ENCODE peak calls at places on chromosome 2, in ten cellular contexts. W, D, Y, C, T, V, N, K, F and L are unnamed samples.

GRCh38 chr2:42010743-42011298 is 37.0 kb upstream of the PKDCC start:
- DNase-seq in W (peak; percentile 42), D (no peak), Y (peak; percentile 74), C (no peak), T (no peak), V (no peak), N (no peak), K (peak; percentile 41), F (no peak), L (no peak)

GRCh38 chr2:173749315-173749714 is 215.9 kb downstream of the SP3 start:
- DNase-seq in W (no peak), D (no peak), Y (peak; percentile 44), C (no peak), T (peak; percentile 17), V (no peak), N (no peak), K (peak; percentile 12), F (no peak), L (no peak)

GRCh38 chr2:233814436-233814835 is 36.3 kb downstream of the MROH2A start:
- DNase-seq in W (no peak), D (peak; percentile 8), Y (no peak), C (no peak), T (no peak), V (peak; percentile 15), N (no peak), K (no peak), F (no peak), L (no peak)

GRCh38 chr2:151869296-151869695 is 41.1 kb upstream of the ARL5A start:
- DNase-seq in W (no peak), D (no peak), Y (no peak), C (no peak), T (no peak), V (no peak), N (no peak), K (no peak), F (no peak), L (no peak)

GRCh38 chr2:55901322-55901721 is 22.3 kb downstream of the EFEMP1 start:
- DNase-seq in W (no peak), D (no peak), Y (peak; percentile 70), C (no peak), T (no peak), V (no peak), N (no peak), K (peak; percentile 33), F (no peak), L (no peak)

GRCh38 chr2:16127958-16128357 is 187.6 kb downstream of the MYCN start:
- DNase-seq in W (no peak), D (no peak), Y (no peak), C (no peak), T (no peak), V (no peak), N (no peak), K (no peak), F (no peak), L (no peak)

GRCh38 chr2:178110681-178111080 is 1.6 kb upstream of the RBM45 start:
- DNase-seq in W (no peak), D (no peak), Y (no peak), C (no peak), T (no peak), V (no peak), N (no peak), K (no peak), F (no peak), L (no peak)

GRCh38 chr2:206832886-206833285 is 67.5 kb downstream of the FASTKD2 start:
- DNase-seq in W (no peak), D (no peak), Y (no peak), C (no peak), T (no peak), V (no peak), N (no peak), K (no peak), F (no peak), L (peak; percentile 60)

GRCh38 chr2:54404270-54404669 is 51.9 kb upstream of the SPTBN1 start:
- DNase-seq in W (no peak), D (no peak), Y (no peak), C (no peak), T (no peak), V (no peak), N (no peak), K (no peak), F (no peak), L (peak; percentile 39)

GRCh38 chr2:59184281-59185020 is 943.3 kb upstream of the FANCL start:
- DNase-seq in W (no peak), D (no peak), Y (peak; percentile 54), C (no peak), T (no peak), V (no peak), N (no peak), K (no peak), F (no peak), L (no peak)

GRCh38 chr2:191846787-191847620 is at the start of gene CAVIN2:
- DNase-seq in W (no peak), D (no peak), Y (peak; percentile 95), C (peak; percentile 53), T (no peak), V (no peak), N (no peak), K (no peak), F (no peak), L (no peak)

GRCh38 chr2:7813541-7814310 is 868.1 kb upstream of the ID2 start:
- DNase-seq in W (no peak), D (no peak), Y (peak; percentile 18), C (no peak), T (no peak), V (no peak), N (no peak), K (no peak), F (no peak), L (no peak)

GRCh38 chr2:96265349-96265839 is 403 bp downstream of the TMEM127 start:
- DNase-seq in W (no peak), D (peak; percentile 32), Y (no peak), C (peak; percentile 76), T (peak; percentile 42), V (peak; percentile 67), N (no peak), K (no peak), F (no peak), L (peak; percentile 40)

GRCh38 chr2:238168196-238168815 is 9.5 kb downstream of the ERFE start:
- DNase-seq in W (no peak), D (no peak), Y (no peak), C (no peak), T (no peak), V (no peak), N (no peak), K (no peak), F (no peak), L (no peak)

GRCh38 chr2:179560257-179560735 is 295.7 kb upstream of the SESTD1 start:
- DNase-seq in W (no peak), D (no peak), Y (no peak), C (no peak), T (no peak), V (no peak), N (no peak), K (no peak), F (no peak), L (no peak)

GRCh38 chr2:160390544-160391258 is 102.9 kb downstream of the RBMS1 start:
- DNase-seq in W (no peak), D (no peak), Y (peak; percentile 55), C (no peak), T (no peak), V (no peak), N (no peak), K (no peak), F (no peak), L (peak; percentile 41)

GRCh38 chr2:26605195-26605968 is 35.8 kb downstream of the CIB4 start:
- DNase-seq in W (no peak), D (no peak), Y (peak; percentile 73), C (peak; percentile 40), T (peak; percentile 65), V (no peak), N (no peak), K (peak; percentile 57), F (peak; percentile 36), L (peak; percentile 25)

GRCh38 chr2:240498958-240499260 is 58.9 kb downstream of the ANKMY1 start:
- DNase-seq in W (no peak), D (no peak), Y (no peak), C (no peak), T (no peak), V (no peak), N (no peak), K (no peak), F (no peak), L (no peak)

GRCh38 chr2:190415794-190416729 is 7.9 kb downstream of the MFSD6 start:
- DNase-seq in W (no peak), D (no peak), Y (no peak), C (no peak), T (no peak), V (no peak), N (no peak), K (no peak), F (no peak), L (no peak)

GRCh38 chr2:42878581-42878980 is 86.2 kb upstream of the HAAO start:
- DNase-seq in W (no peak), D (no peak), Y (no peak), C (no peak), T (no peak), V (no peak), N (no peak), K (no peak), F (peak; percentile 54), L (no peak)

GRCh38 chr2:7023542-7023941 is 106.3 kb downstream of the RNF144A start:
- DNase-seq in W (no peak), D (no peak), Y (no peak), C (no peak), T (no peak), V (no peak), N (no peak), K (no peak), F (no peak), L (no peak)

GRCh38 chr2:237223208-237223861 is 137.6 kb downstream of the COPS8 start:
- DNase-seq in W (peak; percentile 97), D (no peak), Y (peak; percentile 94), C (peak; percentile 67), T (no peak), V (no peak), N (no peak), K (peak; percentile 48), F (no peak), L (no peak)

GRCh38 chr2:88235987-88236386 is 65.8 kb downstream of the THNSL2 start:
- DNase-seq in W (no peak), D (no peak), Y (no peak), C (no peak), T (no peak), V (no peak), N (no peak), K (no peak), F (no peak), L (no peak)

GRCh38 chr2:173296235-173296634 is 58.4 kb upstream of the CDCA7 start:
- DNase-seq in W (no peak), D (no peak), Y (no peak), C (no peak), T (no peak), V (no peak), N (no peak), K (peak; percentile 31), F (no peak), L (no peak)

GRCh38 chr2:17851731-17852585 is 26.5 kb upstream of the KCNS3 start:
- DNase-seq in W (peak; percentile 34), D (no peak), Y (peak; percentile 79), C (no peak), T (peak; percentile 68), V (no peak), N (peak; percentile 23), K (peak; percentile 58), F (peak; percentile 36), L (peak; percentile 51)

GRCh38 chr2:54503192-54503591 is 47.1 kb downstream of the SPTBN1 start:
- DNase-seq in W (no peak), D (no peak), Y (peak; percentile 38), C (peak; percentile 36), T (peak; percentile 60), V (no peak), N (no peak), K (no peak), F (peak; percentile 43), L (peak; percentile 26)

GRCh38 chr2:100981011-100981410 is 21.1 kb upstream of the RPL31 start:
- DNase-seq in W (no peak), D (no peak), Y (no peak), C (no peak), T (no peak), V (no peak), N (no peak), K (no peak), F (no peak), L (no peak)